ENCODE peak calls at places on chromosomes 5 and 9, in five cellular contexts. D, R, T, W and Q are unnamed samples.

GRCh38 chr5:97735209-97735608 is 552.2 kb upstream of the RIOK2 start:
- DNase-seq in T (peak), D (peak), R (peak), W (peak), Q (no peak)

GRCh38 chr9:28435456-28435855 is 862.2 kb upstream of the C9orf72 start:
- DNase-seq in R (no peak), T (no peak), D (no peak), W (no peak), Q (no peak)

GRCh38 chr5:55218966-55219365 is 8.1 kb downstream of the MCIDAS start:
- DNase-seq in T (no peak), W (no peak), R (peak), D (no peak), Q (peak)

GRCh38 chr5:180641566-180641900 is 7.9 kb downstream of the FLT4 start:
- DNase-seq in R (no peak), W (no peak), D (no peak), T (no peak), Q (no peak)

GRCh38 chr9:132094314-132094791 is 14.7 kb upstream of the MED27 start:
- DNase-seq in W (peak), D (peak), R (peak), T (peak), Q (no peak)

GRCh38 chr9:33135086-33135958 is 31.8 kb downstream of the B4GALT1 start:
- DNase-seq in D (no peak), W (no peak), T (peak), R (no peak), Q (peak)

GRCh38 chr5:107979900-107980299 is 309.2 kb upstream of the EFNA5 start:
- DNase-seq in R (no peak), T (no peak), D (no peak), W (no peak), Q (no peak)

GRCh38 chr5:110463116-110463515 is 263.4 kb downstream of the TMEM232 start:
- DNase-seq in W (peak), R (no peak), T (no peak), D (no peak), Q (no peak)

GRCh38 chr5:78587775-78588291 is 60.7 kb downstream of the LHFPL2 start:
- DNase-seq in D (no peak), R (no peak), T (peak), W (peak), Q (no peak)

GRCh38 chr9:128921881-128922763 is 1.3 kb downstream of the PHYHD1 start:
- DNase-seq in T (peak), D (no peak), R (no peak), W (peak), Q (no peak)
- H3K4me3 ChIP-seq in T (peak), D (peak), R (no peak), W (peak), Q (peak)

DNA sequence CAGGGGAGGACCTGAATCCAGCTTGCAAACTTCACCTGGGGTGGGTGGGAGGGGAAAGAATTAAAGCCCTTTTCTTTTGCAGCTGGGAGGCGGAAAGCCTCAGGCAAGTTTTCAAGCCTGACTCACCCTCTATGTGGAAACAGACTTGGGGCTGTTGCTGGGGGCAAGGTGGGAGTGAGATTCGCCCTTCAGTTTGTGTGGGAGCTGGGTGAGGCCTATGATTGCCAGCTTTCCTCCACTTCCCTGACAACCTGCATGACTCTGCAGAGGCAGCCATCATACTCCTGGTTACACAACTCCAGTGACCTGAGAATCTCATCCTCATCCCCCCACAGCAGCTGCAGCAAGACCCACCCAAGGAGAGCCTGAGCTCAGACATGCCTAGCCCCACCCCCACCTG is 43.2 kb upstream of the SREK1 start:
- DNase-seq in D (no peak), W (no peak), R (no peak), T (no peak), Q (no peak)
- H3K4me3 ChIP-seq in D (no peak), W (no peak), R (no peak), T (no peak), Q (no peak)

GRCh38 chr9:129138144-129138462 is 26.9 kb downstream of the PTPA start:
- DNase-seq in R (no peak), D (no peak), T (no peak), W (peak), Q (no peak)
- H3K4me3 ChIP-seq in R (no peak), D (no peak), T (no peak), W (no peak), Q (no peak)

GRCh38 chr5:173953528-173954090 is 35.4 kb upstream of the C5orf47 start:
- DNase-seq in T (peak), D (no peak), R (peak), W (peak), Q (no peak)

GRCh38 chr5:173954671-173955605 is 34.0 kb upstream of the C5orf47 start:
- DNase-seq in R (peak), T (peak), W (peak), D (peak), Q (no peak)

GRCh38 chr5:173946353-173946752 is 42.6 kb upstream of the C5orf47 start:
- DNase-seq in W (no peak), T (no peak), R (no peak), D (no peak), Q (no peak)

GRCh38 chr5:173950829-173951228 is 38.1 kb upstream of the C5orf47 start:
- DNase-seq in R (no peak), T (no peak), W (no peak), D (no peak), Q (no peak)
- H3K4me3 ChIP-seq in R (no peak), T (no peak), W (no peak), D (no peak), Q (no peak)

GRCh38 chr5:90264930-90265857 is 144.4 kb downstream of the CETN3 start:
- DNase-seq in D (no peak), W (peak), T (peak), R (peak), Q (no peak)
- H3K4me3 ChIP-seq in D (no peak), W (no peak), T (no peak), R (no peak), Q (no peak)